ENCODE peak calls at places on chromosomes 3 and 15, in seven cellular contexts. J is GM03348, E is skeletal muscle cell, Q is OCI-LY7, S is B cell, F is A172, P is AG04450. Z is an unnamed sample.

GRCh38 chr15:40054056-40054745 is 15.2 kb upstream of the SRP14 start:
- DNase-seq in J (no peak), E (no peak), Q (no peak), S (no peak), F (no peak), P (no peak), Z (no peak)

GRCh38 chr15:34709866-34710265 is 44.9 kb downstream of the GJD2 start:
- DNase-seq in J (peak; percentile 61), E (no peak), Q (no peak), S (no peak), F (no peak), P (peak; percentile 2), Z (peak; percentile 72)

GRCh38 chr3:185397676-185398075 is 34.7 kb downstream of the MAP3K13 start:
- DNase-seq in J (no peak), E (no peak), Q (no peak), S (no peak), F (no peak), P (no peak), Z (no peak)

GRCh38 chr3:38084019-38084968 is 45.3 kb downstream of the DLEC1 start:
- DNase-seq in J (peak; percentile 65), E (peak; percentile 4), Q (peak; percentile 17), S (peak; percentile 48), F (peak; percentile 12), P (peak; percentile 1), Z (no peak)

GRCh38 chr3:123694377-123695147 is 109.7 kb upstream of the HACD2 start:
- DNase-seq in J (no peak), E (no peak), Q (no peak), S (no peak), F (no peak), P (no peak), Z (no peak)

GRCh38 chr3:178041931-178042330 is 494.3 kb upstream of the KCNMB2 start:
- DNase-seq in J (no peak), E (no peak), Q (no peak), S (no peak), F (no peak), P (no peak), Z (no peak)

GRCh38 chr3:53009826-53010539 is 35.9 kb downstream of the SFMBT1 start:
- DNase-seq in J (no peak), E (no peak), Q (peak; percentile 4), S (no peak), F (no peak), P (no peak), Z (no peak)

GRCh38 chr15:71332605-71333004 is 217.3 kb downstream of the THSD4 start:
- DNase-seq in J (no peak), E (no peak), Q (no peak), S (no peak), F (no peak), P (peak; percentile 79), Z (peak; percentile 50)

GRCh38 chr3:184543256-184543655 is 18.3 kb upstream of the EPHB3 start:
- DNase-seq in J (no peak), E (no peak), Q (no peak), S (no peak), F (no peak), P (no peak), Z (no peak)

GRCh38 chr3:192577271-192577670 is 150.1 kb downstream of the FGF12 start:
- DNase-seq in J (no peak), E (no peak), Q (no peak), S (no peak), F (no peak), P (no peak), Z (no peak)

GRCh38 chr15:81254277-81255265 is 57.9 kb downstream of the IL16 start:
- DNase-seq in J (no peak), E (no peak), Q (no peak), S (no peak), F (no peak), P (no peak), Z (no peak)

GRCh38 chr3:158700559-158700958 is 28.1 kb upstream of the LXN start:
- DNase-seq in J (no peak), E (no peak), Q (no peak), S (no peak), F (no peak), P (no peak), Z (no peak)

GRCh38 chr3:57095361-57095760 is 34.9 kb downstream of the SPATA12 start:
- DNase-seq in J (no peak), E (no peak), Q (no peak), S (no peak), F (no peak), P (no peak), Z (no peak)

GRCh38 chr3:187360523-187361060 is 7.6 kb upstream of the RTP4 start:
- DNase-seq in J (no peak), E (no peak), Q (no peak), S (no peak), F (no peak), P (no peak), Z (no peak)

GRCh38 chr3:40845447-40845846 is 320.7 kb downstream of the ZNF621 start:
- DNase-seq in J (no peak), E (no peak), Q (no peak), S (no peak), F (no peak), P (no peak), Z (no peak)

GRCh38 chr3:149432149-149432548 is 42.3 kb upstream of the TM4SF4 start:
- DNase-seq in J (no peak), E (no peak), Q (no peak), S (no peak), F (no peak), P (no peak), Z (no peak)

GRCh38 chr15:79433610-79434009 is 1.5 kb downstream of the MINAR1 start:
- DNase-seq in J (no peak), E (no peak), Q (no peak), S (no peak), F (no peak), P (no peak), Z (no peak)

GRCh38 chr15:83275412-83275811 is 9.1 kb downstream of the BNC1 start:
- DNase-seq in J (peak; percentile 31), E (no peak), Q (no peak), S (no peak), F (peak; percentile 52), P (no peak), Z (peak; percentile 53)

GRCh38 chr15:47607750-47608149 is 109.6 kb upstream of the SEMA6D start:
- DNase-seq in J (no peak), E (no peak), Q (no peak), S (no peak), F (no peak), P (no peak), Z (no peak)

GRCh38 chr3:123508176-123508575 is 59.3 kb upstream of the ADCY5 start:
- DNase-seq in J (no peak), E (no peak), Q (no peak), S (no peak), F (no peak), P (no peak), Z (no peak)

GRCh38 chr3:47533481-47533880 is 20.0 kb upstream of the ELP6 start:
- DNase-seq in J (no peak), E (no peak), Q (no peak), S (no peak), F (no peak), P (no peak), Z (no peak)

GRCh38 chr3:134607054-134608022 is 43.5 kb downstream of the KY start:
- DNase-seq in J (no peak), E (no peak), Q (no peak), S (no peak), F (no peak), P (no peak), Z (no peak)

GRCh38 chr3:161939919-161940693 is 443.5 kb downstream of the OTOL1 start:
- DNase-seq in J (peak; percentile 23), E (no peak), Q (no peak), S (no peak), F (no peak), P (no peak), Z (no peak)

GRCh38 chr3:129577356-129577755 is 29.1 kb downstream of the PLXND1 start:
- DNase-seq in J (no peak), E (no peak), Q (peak; percentile 41), S (no peak), F (no peak), P (no peak), Z (no peak)

GRCh38 chr3:47961815-47962606 is 54.2 kb downstream of the MAP4 start:
- DNase-seq in J (no peak), E (no peak), Q (peak; percentile 57), S (no peak), F (peak; percentile 17), P (no peak), Z (peak; percentile 53)

GRCh38 chr15:25799906-25800700 is 63.0 kb downstream of the ATP10A start:
- DNase-seq in J (no peak), E (no peak), Q (no peak), S (no peak), F (no peak), P (no peak), Z (no peak)

GRCh38 chr3:169379496-169380121 is 283.9 kb downstream of the MECOM start:
- DNase-seq in J (no peak), E (no peak), Q (no peak), S (no peak), F (no peak), P (no peak), Z (no peak)

GRCh38 chr15:80404719-80405553 is 754 bp downstream of the ARNT2 start:
- DNase-seq in J (no peak), E (no peak), Q (no peak), S (no peak), F (peak; percentile 25), P (no peak), Z (no peak)

GRCh38 chr3:77606372-77606771 is 566.5 kb downstream of the ROBO2 start:
- DNase-seq in J (no peak), E (no peak), Q (no peak), S (no peak), F (no peak), P (no peak), Z (no peak)

GRCh38 chr3:22555753-22556152 is 647.4 kb upstream of the UBE2E2 start:
- DNase-seq in J (no peak), E (no peak), Q (no peak), S (no peak), F (no peak), P (no peak), Z (no peak)

GRCh38 chr3:38649500-38650247 is at the start of gene SCN5A:
- DNase-seq in J (peak; percentile 84), E (no peak), Q (no peak), S (peak; percentile 71), F (no peak), P (no peak), Z (no peak)

GRCh38 chr15:90660195-90660995 is 56.8 kb upstream of the BLM start:
- DNase-seq in J (peak; percentile 94), E (peak; percentile 70), Q (peak; percentile 69), S (peak; percentile 46), F (peak; percentile 90), P (peak; percentile 53), Z (peak; percentile 92)

GRCh38 chr15:39511000-39511914 is 69.6 kb upstream of the THBS1 start:
- DNase-seq in J (peak; percentile 92), E (peak; percentile 89), Q (no peak), S (no peak), F (peak; percentile 49), P (peak; percentile 77), Z (peak; percentile 87)

GRCh38 chr15:101159096-101159935 is 92.5 kb downstream of the CHSY1 start:
- DNase-seq in J (no peak), E (no peak), Q (no peak), S (no peak), F (no peak), P (no peak), Z (no peak)

GRCh38 chr15:40493089-40493840 is 22.5 kb downstream of the CHST14 start:
- DNase-seq in J (no peak), E (no peak), Q (no peak), S (no peak), F (peak; percentile 29), P (no peak), Z (no peak)

GRCh38 chr15:80246425-80246894 is 5.6 kb downstream of the CTXND1 start:
- DNase-seq in J (no peak), E (no peak), Q (no peak), S (no peak), F (no peak), P (no peak), Z (no peak)

GRCh38 chr3:194185225-194185624 is 49.3 kb downstream of the HES1 start:
- DNase-seq in J (no peak), E (no peak), Q (no peak), S (no peak), F (no peak), P (no peak), Z (no peak)

GRCh38 chr3:167493240-167493639 is 19.4 kb upstream of the SERPINI2 start:
- DNase-seq in J (no peak), E (no peak), Q (peak; percentile 3), S (no peak), F (no peak), P (no peak), Z (no peak)

Z was measured in HFFc6.